ENCODE peak calls at places on chromosome 5, in four cellular contexts. One of them, this sample, is unnamed.

GRCh38 chr5:127870914-127871313 is 167.7 kb downstream of the CCDC192 start:
- DNase-seq in left ventricle myocardium inferior: peak
- DNase-seq in cardiac fibroblast: peak
- DNase-seq in transverse colon: peak
- DNase-seq in this sample: no peak

GRCh38 chr5:117262607-117263131 is 688.0 kb upstream of the SEMA6A start:
- DNase-seq in transverse colon: no peak
- DNase-seq in left ventricle myocardium inferior: no peak
- DNase-seq in cardiac fibroblast: peak
- DNase-seq in this sample: no peak

GRCh38 chr5:103375356-103375755 is 116.8 kb downstream of the MACIR start:
- DNase-seq in left ventricle myocardium inferior: no peak
- DNase-seq in transverse colon: no peak
- DNase-seq in cardiac fibroblast: peak
- DNase-seq in this sample: peak

GRCh38 chr5:13913962-13914361 is 30.5 kb downstream of the DNAH5 start:
- DNase-seq in transverse colon: no peak
- DNase-seq in cardiac fibroblast: no peak
- DNase-seq in left ventricle myocardium inferior: no peak
- DNase-seq in this sample: no peak

GRCh38 chr5:135133181-135133580 is 99.2 kb upstream of the PITX1 start:
- DNase-seq in transverse colon: no peak
- DNase-seq in left ventricle myocardium inferior: no peak
- DNase-seq in cardiac fibroblast: no peak
- DNase-seq in this sample: no peak

GRCh38 chr5:136133416-136134383 is 1.1 kb downstream of the SMAD5 start:
- DNase-seq in cardiac fibroblast: peak
- DNase-seq in left ventricle myocardium inferior: peak
- DNase-seq in transverse colon: peak
- DNase-seq in this sample: peak

GRCh38 chr5:91018712-91019371 is 364.3 kb downstream of the ARRDC3 start:
- DNase-seq in transverse colon: no peak
- DNase-seq in cardiac fibroblast: no peak
- DNase-seq in left ventricle myocardium inferior: no peak
- DNase-seq in this sample: no peak

GRCh38 chr5:148381906-148382305 is 1.9 kb upstream of the FBXO38 start:
- DNase-seq in cardiac fibroblast: no peak
- DNase-seq in left ventricle myocardium inferior: no peak
- DNase-seq in transverse colon: no peak
- DNase-seq in this sample: no peak

GRCh38 chr5:54889826-54890225 is 95.6 kb downstream of the ESM1 start:
- DNase-seq in cardiac fibroblast: peak
- DNase-seq in transverse colon: no peak
- DNase-seq in left ventricle myocardium inferior: no peak
- DNase-seq in this sample: peak

GRCh38 chr5:77630246-77631165 is 8.0 kb downstream of the OTP start:
- DNase-seq in left ventricle myocardium inferior: no peak
- DNase-seq in cardiac fibroblast: no peak
- DNase-seq in transverse colon: peak
- DNase-seq in this sample: peak

GRCh38 chr5:144453753-144454152 is 283.1 kb downstream of the KCTD16 start:
- DNase-seq in cardiac fibroblast: no peak
- DNase-seq in left ventricle myocardium inferior: no peak
- DNase-seq in transverse colon: no peak
- DNase-seq in this sample: no peak

GRCh38 chr5:181259974-181260719 is 796 bp downstream of the TRIM52 start:
- DNase-seq in left ventricle myocardium inferior: no peak
- DNase-seq in transverse colon: no peak
- DNase-seq in cardiac fibroblast: no peak
- DNase-seq in this sample: no peak

GRCh38 chr5:102295534-102296228 is 403 bp downstream of the SLCO4C1 start:
- DNase-seq in cardiac fibroblast: no peak
- DNase-seq in transverse colon: peak
- DNase-seq in left ventricle myocardium inferior: no peak
- DNase-seq in this sample: peak

GRCh38 chr5:6728011-6728794 is 15.0 kb downstream of the TENT4A start:
- DNase-seq in transverse colon: no peak
- DNase-seq in left ventricle myocardium inferior: no peak
- DNase-seq in cardiac fibroblast: no peak
- DNase-seq in this sample: no peak

GRCh38 chr5:10418654-10419345 is 22.9 kb upstream of the ROPN1L start:
- DNase-seq in cardiac fibroblast: no peak
- DNase-seq in left ventricle myocardium inferior: no peak
- DNase-seq in transverse colon: no peak
- DNase-seq in this sample: no peak

GRCh38 chr5:156515121-156515520 is 188.2 kb downstream of the SGCD start:
- DNase-seq in cardiac fibroblast: no peak
- DNase-seq in transverse colon: no peak
- DNase-seq in left ventricle myocardium inferior: no peak
- DNase-seq in this sample: no peak

GRCh38 chr5:77015938-77016569 is 14.2 kb upstream of the AGGF1 start:
- DNase-seq in left ventricle myocardium inferior: no peak
- DNase-seq in cardiac fibroblast: peak
- DNase-seq in transverse colon: no peak
- DNase-seq in this sample: no peak

GRCh38 chr5:1505506-1506241 is 18.1 kb downstream of the LPCAT1 start:
- DNase-seq in transverse colon: no peak
- DNase-seq in cardiac fibroblast: no peak
- DNase-seq in left ventricle myocardium inferior: no peak
- DNase-seq in this sample: no peak

GRCh38 chr5:105146867-105147266 is 1584.3 kb upstream of the NUDT12 start:
- DNase-seq in cardiac fibroblast: peak
- DNase-seq in transverse colon: no peak
- DNase-seq in left ventricle myocardium inferior: no peak
- DNase-seq in this sample: no peak

GRCh38 chr5:6739603-6740002 is 26.4 kb downstream of the TENT4A start:
- DNase-seq in cardiac fibroblast: no peak
- DNase-seq in left ventricle myocardium inferior: no peak
- DNase-seq in transverse colon: no peak
- DNase-seq in this sample: no peak

GRCh38 chr5:178627259-178627598 is 379 bp upstream of the CLK4 start:
- DNase-seq in cardiac fibroblast: no peak
- DNase-seq in left ventricle myocardium inferior: no peak
- DNase-seq in transverse colon: no peak
- DNase-seq in this sample: no peak

GRCh38 chr5:104914536-104915070 is 1352.0 kb upstream of the NUDT12 start:
- DNase-seq in transverse colon: no peak
- DNase-seq in left ventricle myocardium inferior: no peak
- DNase-seq in cardiac fibroblast: no peak
- DNase-seq in this sample: no peak

GRCh38 chr5:128539038-128539429 is 989 bp upstream of the FBN2 start:
- DNase-seq in transverse colon: no peak
- DNase-seq in left ventricle myocardium inferior: peak
- DNase-seq in cardiac fibroblast: peak
- DNase-seq in this sample: no peak

GRCh38 chr5:123358304-123358703 is 64.9 kb downstream of the CEP120 start:
- DNase-seq in left ventricle myocardium inferior: no peak
- DNase-seq in transverse colon: no peak
- DNase-seq in cardiac fibroblast: no peak
- DNase-seq in this sample: no peak

GRCh38 chr5:33824516-33825195 is 67.1 kb downstream of the ADAMTS12 start:
- DNase-seq in cardiac fibroblast: peak
- DNase-seq in left ventricle myocardium inferior: no peak
- DNase-seq in transverse colon: peak
- DNase-seq in this sample: no peak

GRCh38 chr5:143322931-143323330 is 80.6 kb downstream of the NR3C1 start:
- DNase-seq in cardiac fibroblast: peak
- DNase-seq in transverse colon: no peak
- DNase-seq in left ventricle myocardium inferior: no peak
- DNase-seq in this sample: no peak
- TF ChIP-seq CTCF in cardiac fibroblast: peak
- TF ChIP-seq CTCF in transverse colon: no peak
- TF ChIP-seq CTCF in left ventricle myocardium inferior: no peak
- TF ChIP-seq CTCF in this sample: no peak

DNA sequence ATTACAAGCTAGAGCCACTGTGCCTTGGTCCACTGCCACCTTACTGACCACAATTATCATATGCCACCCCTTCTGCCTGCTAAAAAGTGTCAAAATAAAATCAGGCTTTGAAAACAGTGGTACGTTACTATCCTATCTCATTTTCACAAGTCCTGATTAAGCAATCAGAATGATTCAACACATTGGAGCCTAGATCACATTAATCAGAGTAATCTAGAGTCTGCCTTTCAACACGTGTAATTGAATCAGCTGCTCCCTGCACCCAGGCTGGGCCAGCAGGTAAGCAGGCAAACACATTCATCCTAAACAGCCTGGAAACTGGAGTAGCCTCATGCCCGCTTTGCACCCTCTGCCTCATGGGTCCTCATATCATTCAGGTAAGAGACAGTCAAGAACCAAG is 186.2 kb downstream of the DCP2 start:
- DNase-seq in cardiac fibroblast: peak
- DNase-seq in transverse colon: no peak
- DNase-seq in left ventricle myocardium inferior: no peak
- DNase-seq in this sample: peak
- TF ChIP-seq CTCF in cardiac fibroblast: no peak
- TF ChIP-seq CTCF in transverse colon: no peak
- TF ChIP-seq CTCF in left ventricle myocardium inferior: no peak
- TF ChIP-seq CTCF in this sample: no peak

GRCh38 chr5:143352691-143353090 is 50.8 kb downstream of the NR3C1 start:
- DNase-seq in transverse colon: no peak
- DNase-seq in left ventricle myocardium inferior: no peak
- DNase-seq in cardiac fibroblast: no peak
- DNase-seq in this sample: no peak
- TF ChIP-seq CTCF in transverse colon: no peak
- TF ChIP-seq CTCF in left ventricle myocardium inferior: no peak
- TF ChIP-seq CTCF in cardiac fibroblast: no peak
- TF ChIP-seq CTCF in this sample: no peak

DNA sequence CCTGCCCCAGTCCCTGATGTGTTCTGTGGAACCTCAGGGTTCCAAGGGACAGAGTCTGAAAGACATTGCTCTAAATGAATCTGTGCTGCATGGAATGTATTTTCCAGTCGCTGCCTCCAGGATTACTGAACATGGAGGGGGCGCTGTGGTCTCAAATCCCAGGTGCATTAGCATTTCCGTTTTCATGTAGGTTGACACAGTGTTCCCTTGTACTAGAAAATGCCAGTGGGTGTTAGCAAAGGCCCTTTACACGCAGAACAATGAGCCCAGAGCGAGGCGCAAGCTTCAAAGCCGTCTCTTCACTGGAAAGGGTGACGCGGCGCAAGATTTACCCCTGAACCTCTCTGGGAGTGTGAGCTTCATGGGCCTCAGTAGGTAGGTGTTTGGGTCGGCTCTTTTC is 308.3 kb downstream of the SLIT3 start:
- DNase-seq in cardiac fibroblast: no peak
- DNase-seq in transverse colon: no peak
- DNase-seq in left ventricle myocardium inferior: no peak
- DNase-seq in this sample: no peak
- TF ChIP-seq CTCF in cardiac fibroblast: no peak
- TF ChIP-seq CTCF in transverse colon: no peak
- TF ChIP-seq CTCF in left ventricle myocardium inferior: no peak
- TF ChIP-seq CTCF in this sample: no peak

GRCh38 chr5:168357881-168358280 is 66.4 kb downstream of the WWC1 start:
- DNase-seq in left ventricle myocardium inferior: no peak
- DNase-seq in transverse colon: no peak
- DNase-seq in cardiac fibroblast: no peak
- DNase-seq in this sample: no peak

GRCh38 chr5:168354397-168354796 is 63.0 kb downstream of the WWC1 start:
- DNase-seq in transverse colon: no peak
- DNase-seq in left ventricle myocardium inferior: no peak
- DNase-seq in cardiac fibroblast: no peak
- DNase-seq in this sample: no peak

GRCh38 chr5:168356171-168356570 is 64.7 kb downstream of the WWC1 start:
- DNase-seq in left ventricle myocardium inferior: no peak
- DNase-seq in cardiac fibroblast: no peak
- DNase-seq in transverse colon: no peak
- DNase-seq in this sample: no peak

GRCh38 chr5:168353216-168353957 is 61.9 kb downstream of the WWC1 start:
- DNase-seq in left ventricle myocardium inferior: no peak
- DNase-seq in cardiac fibroblast: peak
- DNase-seq in transverse colon: no peak
- DNase-seq in this sample: peak

DNA sequence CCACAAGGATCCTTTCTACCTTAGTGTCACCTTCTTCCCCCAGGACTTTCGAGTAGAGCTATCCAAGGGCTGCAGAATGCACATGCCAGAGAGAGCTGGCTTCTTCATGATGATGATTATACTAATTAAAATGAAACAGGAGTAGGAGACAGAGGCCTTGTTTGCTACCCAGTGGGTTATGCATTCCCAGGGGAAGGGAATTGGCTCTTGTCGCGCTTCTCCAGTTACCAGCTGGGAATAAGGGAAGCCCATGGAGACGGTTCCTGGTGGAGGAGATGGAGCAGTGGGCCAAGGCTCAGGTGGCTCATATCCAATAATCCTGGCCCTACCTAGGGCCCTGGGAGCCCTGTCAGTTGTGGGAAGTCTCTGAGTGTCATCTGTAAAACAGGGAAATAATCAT is 65.1 kb downstream of the WWC1 start:
- DNase-seq in cardiac fibroblast: no peak
- DNase-seq in left ventricle myocardium inferior: no peak
- DNase-seq in transverse colon: no peak
- DNase-seq in this sample: no peak
- TF ChIP-seq CTCF in cardiac fibroblast: no peak
- TF ChIP-seq CTCF in left ventricle myocardium inferior: no peak
- TF ChIP-seq CTCF in transverse colon: no peak
- TF ChIP-seq CTCF in this sample: no peak

DNA sequence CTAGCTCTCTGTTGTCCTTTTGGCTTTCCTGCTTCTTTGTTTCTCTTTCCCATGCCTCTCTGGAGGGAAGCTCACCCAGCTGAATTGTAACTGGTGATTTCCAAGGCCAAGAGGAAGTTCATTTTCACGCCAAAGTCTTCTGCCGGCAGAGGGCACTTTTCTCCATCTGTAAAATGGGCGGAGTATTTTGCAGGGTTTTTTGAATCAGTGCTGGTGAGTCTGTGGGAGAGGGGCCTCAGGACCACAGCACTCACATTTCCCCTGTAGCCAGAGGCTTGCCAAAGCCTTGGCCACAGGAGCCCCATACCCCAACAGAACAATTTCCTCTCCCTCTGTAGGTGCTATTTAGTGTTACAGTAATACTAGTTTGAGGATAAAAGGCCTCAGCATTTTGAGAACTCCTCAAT is 42.3 kb upstream of the MATR3 start:
- DNase-seq in left ventricle myocardium inferior: no peak
- DNase-seq in cardiac fibroblast: no peak
- DNase-seq in transverse colon: peak
- DNase-seq in this sample: no peak
- TF ChIP-seq CTCF in left ventricle myocardium inferior: peak
- TF ChIP-seq CTCF in cardiac fibroblast: peak
- TF ChIP-seq CTCF in transverse colon: peak
- TF ChIP-seq CTCF in this sample: peak

DNA sequence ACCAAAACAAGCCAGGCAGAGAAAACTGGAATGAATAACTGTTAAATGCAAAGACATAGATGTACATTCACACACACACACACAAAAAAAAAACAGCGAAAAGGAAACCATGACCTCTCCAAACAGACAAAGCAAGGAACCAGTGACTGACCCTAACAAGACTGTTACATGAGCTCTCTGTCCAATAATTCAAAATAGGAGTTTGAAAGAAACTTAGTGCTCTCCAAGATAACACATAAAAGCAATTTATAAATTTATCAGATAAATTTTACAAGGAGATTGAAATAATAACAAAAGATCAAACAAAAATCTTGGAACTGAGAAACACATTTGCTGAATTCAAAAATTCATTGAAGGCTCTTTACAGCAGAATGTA is 423.5 kb upstream of the RGMB start:
- DNase-seq in transverse colon: no peak
- DNase-seq in cardiac fibroblast: no peak
- DNase-seq in left ventricle myocardium inferior: no peak
- DNase-seq in this sample: no peak
- TF ChIP-seq CTCF in transverse colon: no peak
- TF ChIP-seq CTCF in cardiac fibroblast: no peak
- TF ChIP-seq CTCF in left ventricle myocardium inferior: no peak
- TF ChIP-seq CTCF in this sample: no peak

This sample was measured in Calu3.